ENCODE peak calls at places on chromosomes 16 and 17, in nine cellular contexts. S, U, A, J, W, C, O, R and Z are unnamed samples.

GRCh38 chr17:17425591-17425990 is 51.2 kb upstream of the MED9 start:
- DNase-seq in R (no peak), U (no peak), J (peak; percentile 14), O (no peak), C (no peak), W (no peak), S (no peak), A (no peak), Z (no peak)

GRCh38 chr17:48236681-48237134 is 129.1 kb downstream of the SNX11 start:
- DNase-seq in U (no peak), C (peak; percentile 93), A (peak; percentile 96), S (no peak), R (no peak), W (no peak), J (peak; percentile 98), O (peak; percentile 69), Z (no peak)

GRCh38 chr17:6366144-6366755 is 68.7 kb downstream of the AIPL1 start:
- DNase-seq in W (peak; percentile 18), C (peak; percentile 90), R (no peak), J (peak; percentile 75), O (peak; percentile 24), A (peak; percentile 82), U (no peak), S (no peak), Z (peak; percentile 38)

GRCh38 chr17:76115138-76115754 is 11.7 kb upstream of the EXOC7 start:
- DNase-seq in U (no peak), C (no peak), S (no peak), O (no peak), A (no peak), J (no peak), W (no peak), R (no peak), Z (no peak)

GRCh38 chr16:51898872-51899271 is 648.1 kb downstream of the TOX3 start:
- DNase-seq in U (no peak), S (no peak), C (no peak), J (no peak), W (no peak), R (no peak), O (peak; percentile 53), A (no peak), Z (no peak)

GRCh38 chr16:27406729-27407128 is 4.8 kb downstream of the IL21R start:
- DNase-seq in J (no peak), C (no peak), A (no peak), U (no peak), O (no peak), S (no peak), W (no peak), R (no peak), Z (no peak)

GRCh38 chr16:84879569-84880487 is 60.0 kb downstream of the CRISPLD2 start:
- DNase-seq in C (peak; percentile 78), S (no peak), R (no peak), J (peak; percentile 33), A (peak; percentile 37), W (peak; percentile 52), O (no peak), U (no peak), Z (no peak)

GRCh38 chr16:86986136-86986535 is 331.1 kb downstream of the C16orf95 start:
- DNase-seq in W (no peak), R (no peak), A (no peak), C (no peak), J (no peak), U (no peak), O (no peak), S (no peak), Z (no peak)

GRCh38 chr16:21097151-21097550 is 53.5 kb downstream of the DNAH3 start:
- DNase-seq in U (no peak), O (peak; percentile 85), C (peak; percentile 35), W (no peak), R (no peak), A (peak; percentile 91), J (no peak), S (no peak), Z (no peak)

GRCh38 chr17:27381007-27381501 is 75.2 kb upstream of the KSR1 start:
- DNase-seq in W (peak; percentile 75), A (peak; percentile 53), S (peak; percentile 80), O (peak; percentile 20), J (peak; percentile 43), R (peak; percentile 70), U (peak; percentile 68), C (peak; percentile 23), Z (peak; percentile 97)

GRCh38 chr17:28610372-28610771 is 3.6 kb downstream of the RSKR start:
- DNase-seq in J (no peak), O (no peak), R (no peak), U (no peak), S (no peak), A (no peak), C (no peak), W (no peak), Z (no peak)

GRCh38 chr17:77217136-77217535 is 76.4 kb downstream of the SEC14L1 start:
- DNase-seq in A (no peak), O (no peak), W (no peak), J (no peak), U (no peak), C (no peak), R (no peak), S (no peak), Z (no peak)

GRCh38 chr16:11913425-11914079 is 2.2 kb downstream of the GSPT1 start:
- DNase-seq in J (peak; percentile 39), W (peak; percentile 17), R (no peak), C (peak; percentile 75), U (no peak), A (peak; percentile 58), O (peak; percentile 41), S (no peak), Z (no peak)

GRCh38 chr17:50431219-50431618 is 5.2 kb downstream of the ACSF2 start:
- DNase-seq in O (no peak), J (peak; percentile 59), C (no peak), U (no peak), S (no peak), A (no peak), W (no peak), R (no peak), Z (no peak)

GRCh38 chr17:33436321-33436720 is 143.2 kb upstream of the ASIC2 start:
- DNase-seq in J (no peak), W (no peak), C (peak; percentile 37), A (peak; percentile 40), U (no peak), R (no peak), O (peak; percentile 9), S (no peak), Z (no peak)

GRCh38 chr16:459761-460160 is 34.3 kb downstream of the RAB11FIP3 start:
- DNase-seq in S (no peak), C (no peak), J (no peak), A (no peak), U (no peak), W (no peak), O (no peak), R (no peak), Z (no peak)
- H4K20me1 ChIP-seq in S (peaks cover 78% of the 10 kb centered on the region), C (no peaks in the 10 kb centered on the region), J (no peaks in the 10 kb centered on the region), A (no peaks in the 10 kb centered on the region), U (no peaks in the 10 kb centered on the region), W (peaks cover 4% of the 10 kb centered on the region), O (peaks cover 26% of the 10 kb centered on the region), R (no peaks in the 10 kb centered on the region), Z (no peaks in the 10 kb centered on the region)

DNA sequence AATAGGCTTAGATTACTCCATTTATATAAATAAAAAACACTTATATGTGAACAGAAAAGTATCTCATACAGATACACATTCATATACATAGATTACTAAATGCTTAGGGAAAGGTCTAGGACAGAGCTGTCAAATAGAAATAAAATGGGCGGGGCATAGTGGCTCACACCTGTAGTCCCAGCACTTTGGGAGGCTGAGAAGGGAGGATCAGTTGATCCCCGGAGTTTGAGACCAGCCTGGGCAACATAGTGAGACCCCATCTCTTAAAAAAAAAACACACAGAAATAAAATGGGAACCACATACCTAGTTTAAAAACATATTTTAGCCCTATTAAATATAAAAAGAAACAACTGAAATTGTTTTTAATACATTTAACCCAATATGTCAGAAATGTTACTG is 58.9 kb downstream of the CFDP1 start:
- DNase-seq in O (no peak), U (no peak), W (no peak), R (no peak), S (no peak), C (no peak), A (no peak), J (no peak), Z (no peak)
- H4K20me1 ChIP-seq in O (no peaks in the 10 kb centered on the region), U (no peaks in the 10 kb centered on the region), W (no peaks in the 10 kb centered on the region), R (no peaks in the 10 kb centered on the region), S (peaks cover 18% of the 10 kb centered on the region), C (no peaks in the 10 kb centered on the region), A (no peaks in the 10 kb centered on the region), J (no peaks in the 10 kb centered on the region), Z (no peaks in the 10 kb centered on the region)

GRCh38 chr16:24989417-24989978 is 25.7 kb downstream of the ARHGAP17 start:
- DNase-seq in W (no peak), J (no peak), C (no peak), U (no peak), O (peak; percentile 28), A (peak; percentile 27), R (no peak), S (no peak), Z (no peak)

GRCh38 chr16:24988137-24988535 is 27.0 kb downstream of the ARHGAP17 start:
- DNase-seq in W (no peak), R (no peak), S (no peak), C (no peak), J (peak; percentile 25), O (peak; percentile 60), U (no peak), A (peak; percentile 53), Z (no peak)

GRCh38 chr16:24986512-24987303 is 28.5 kb downstream of the ARHGAP17 start:
- DNase-seq in W (peak; percentile 62), R (no peak), S (no peak), A (peak; percentile 91), U (no peak), C (no peak), J (peak; percentile 71), O (peak; percentile 88), Z (no peak)

GRCh38 chr16:24990803-24991202 is 24.4 kb downstream of the ARHGAP17 start:
- DNase-seq in R (no peak), W (peak; percentile 27), U (no peak), A (no peak), O (no peak), J (no peak), C (no peak), S (no peak), Z (no peak)

DNA sequence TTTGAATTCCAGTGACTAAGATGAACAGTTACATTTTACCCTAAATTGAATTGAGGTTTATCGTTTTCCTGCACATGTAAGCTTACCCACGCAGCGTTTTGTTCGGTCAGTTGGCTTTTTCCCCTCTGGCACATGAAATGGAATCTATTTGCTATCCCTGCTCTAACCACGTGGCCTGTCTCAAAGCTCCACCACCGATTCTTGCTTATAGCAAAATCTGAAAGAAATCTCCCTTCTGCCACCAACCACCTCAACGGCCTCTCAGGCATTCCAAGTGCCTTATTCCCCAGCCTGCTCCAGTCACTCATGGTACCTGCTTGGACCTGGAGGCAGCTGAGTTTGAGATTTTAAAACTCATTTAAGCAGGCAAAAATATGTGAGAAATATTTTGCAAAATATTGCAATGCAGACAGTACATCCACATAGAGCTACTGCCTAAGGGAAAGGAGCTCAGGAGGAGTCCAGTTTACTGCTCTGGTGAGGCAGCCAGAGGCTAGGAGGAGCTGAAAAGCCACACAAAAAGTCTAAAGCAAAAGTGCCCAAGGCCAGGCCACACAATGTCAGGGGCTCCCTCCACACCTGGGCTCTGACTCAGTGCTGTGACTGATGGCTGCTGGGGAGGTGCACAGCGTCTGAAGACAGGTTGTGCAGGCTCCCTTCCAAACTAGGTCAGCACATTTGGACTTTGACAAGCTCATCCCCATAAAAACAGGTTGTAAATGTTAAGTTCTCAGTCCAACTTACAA is 26.4 kb downstream of the ARHGAP17 start:
- DNase-seq in W (peak; percentile 83), S (no peak), O (peak; percentile 76), C (peak; percentile 82), U (peak; percentile 24), J (peak; percentile 92), A (peak; percentile 85), R (peak; percentile 38), Z (no peak)
- H4K20me1 ChIP-seq in W (peaks cover 29% of the 10 kb centered on the region), S (peaks cover 84% of the 10 kb centered on the region), O (peaks cover 17% of the 10 kb centered on the region), C (no peaks in the 10 kb centered on the region), U (peaks cover 6% of the 10 kb centered on the region), J (peaks cover 23% of the 10 kb centered on the region), A (no peaks in the 10 kb centered on the region), R (no peaks in the 10 kb centered on the region), Z (peaks cover 4% of the 10 kb centered on the region)

GRCh38 chr17:79388556-79389295 is 222.1 kb downstream of the RBFOX3 start:
- DNase-seq in J (peak; percentile 74), A (peak; percentile 19), S (peak; percentile 88), W (peak; percentile 81), O (peak; percentile 27), C (peak; percentile 31), R (peak; percentile 80), U (peak; percentile 54), Z (peak; percentile 41)
- H4K20me1 ChIP-seq in J (no peaks in the 10 kb centered on the region), A (no peaks in the 10 kb centered on the region), S (no peaks in the 10 kb centered on the region), W (no peaks in the 10 kb centered on the region), O (no peaks in the 10 kb centered on the region), C (peaks cover 3% of the 10 kb centered on the region), R (no peaks in the 10 kb centered on the region), U (no peaks in the 10 kb centered on the region), Z (peaks cover 11% of the 10 kb centered on the region)